ENCODE peak calls at places on chromosomes 6 and 20, in eight cellular contexts. R is stimulated activated naive CD8-positive, alpha-beta T cell treated with anti-CD3 and anti-CD28 coated beads, Interleukin-15, Interleukin-2, amounts not matched to agents 100 U/mL and 50 U/mL, for 24 hours; Z is PC-3; D is activated T-helper 1 cell treated with anti-CD3 and anti-CD28 coated beads, Interleukin-2, amount 50 U/mL, for 16 hours; U is omental fat pad; I is stimulated activated CD8-positive, alpha-beta memory T cell treated with anti-CD3 and anti-CD28 coated beads, Interleukin-12 subunit alpha, Interleukin-12 subunit beta, amount 100 ng/mL, for 1 hour; B is T-helper 2 cell; Q is fibroblast of the aortic adventitia. A is an unnamed sample.

GRCh38 chr6:117423754-117424153 is 2.0 kb downstream of the ROS1 start:
- DNase-seq in R (no peak), Z (no peak), D (no peak), U (no peak), I (no peak), B (no peak), Q (no peak), A (no peak)

GRCh38 chr6:2503816-2504494 is 246.8 kb downstream of the MYLK4 start:
- DNase-seq in R (no peak), Z (peak), D (no peak), U (no peak), I (no peak), B (no peak), Q (no peak), A (no peak)

GRCh38 chr6:161394437-161394836 is 120.6 kb upstream of the AGPAT4 start:
- DNase-seq in R (no peak), Z (no peak), D (no peak), U (no peak), I (no peak), B (no peak), Q (no peak), A (no peak)

GRCh38 chr6:16168858-16169257 is 40.0 kb downstream of the MYLIP start:
- DNase-seq in R (no peak), Z (peak), D (no peak), U (no peak), I (no peak), B (no peak), Q (peak), A (no peak)

GRCh38 chr20:13610205-13610604 is 28.5 kb downstream of the TASP1 start:
- DNase-seq in R (peak), Z (no peak), D (no peak), U (no peak), I (no peak), B (no peak), Q (no peak), A (no peak)

GRCh38 chr20:4766631-4767030 is 44.9 kb downstream of the PRND start:
- DNase-seq in R (no peak), Z (no peak), D (no peak), U (no peak), I (no peak), B (no peak), Q (no peak), A (no peak)

GRCh38 chr6:149405823-149406765 is 6.0 kb downstream of the SUMO4 start:
- DNase-seq in R (no peak), Z (no peak), D (no peak), U (no peak), I (no peak), B (no peak), Q (peak), A (no peak)

GRCh38 chr6:42010185-42010872 is 40.0 kb upstream of the TAF8 start:
- DNase-seq in R (peak), Z (no peak), D (no peak), U (no peak), I (no peak), B (no peak), Q (no peak), A (no peak)

GRCh38 chr6:17472653-17473183 is 79.3 kb downstream of the CAP2 start:
- DNase-seq in R (no peak), Z (peak), D (no peak), U (no peak), I (no peak), B (no peak), Q (no peak), A (no peak)

GRCh38 chr6:43874814-43875590 is 105.0 kb downstream of the VEGFA start:
- DNase-seq in R (no peak), Z (no peak), D (no peak), U (no peak), I (no peak), B (no peak), Q (no peak), A (no peak)

GRCh38 chr6:14658909-14659561 is 541.5 kb downstream of the CD83 start:
- DNase-seq in R (no peak), Z (peak), D (no peak), U (peak), I (no peak), B (no peak), Q (peak), A (no peak)